ENCODE peak calls at places on chromosomes 3 and 15, in seven cellular contexts. N, Z, G, T, X, K and E are unnamed samples.

GRCh38 chr3:123758081-123758564 is 126.0 kb downstream of the MYLK start:
- DNase-seq in T (no peak), Z (no peak), G (no peak), X (no peak), N (no peak), K (no peak), E (no peak)

GRCh38 chr15:42273900-42274692 is 863 bp upstream of the TMEM87A start:
- DNase-seq in N (peak), K (peak), G (peak), T (peak), Z (peak), X (peak), E (peak)

GRCh38 chr3:41338276-41338675 is 139.0 kb downstream of the CTNNB1 start:
- DNase-seq in Z (no peak), K (no peak), T (no peak), X (no peak), G (no peak), N (no peak), E (no peak)

GRCh38 chr15:80331886-80332406 is 72.2 kb upstream of the ARNT2 start:
- DNase-seq in X (no peak), K (no peak), T (no peak), G (no peak), N (no peak), Z (no peak), E (no peak)

GRCh38 chr3:27591321-27591711 is 107.1 kb upstream of the SLC4A7 start:
- DNase-seq in T (no peak), N (no peak), Z (no peak), K (no peak), G (no peak), X (no peak), E (no peak)

GRCh38 chr3:69081583-69082262 is 1.6 kb upstream of the UBA3 start:
- DNase-seq in G (no peak), N (no peak), T (no peak), Z (no peak), K (no peak), X (no peak), E (no peak)

GRCh38 chr3:187616307-187616939 is 53.8 kb downstream of the SST start:
- DNase-seq in K (peak), G (peak), Z (no peak), N (peak), T (no peak), X (peak), E (peak)

GRCh38 chr3:80213076-80213475 is 445.3 kb upstream of the ROBO1 start:
- DNase-seq in G (no peak), N (no peak), K (no peak), X (no peak), T (no peak), Z (no peak), E (no peak)

GRCh38 chr15:68203956-68204355 is 1.2 kb downstream of the CALML4 start:
- DNase-seq in T (no peak), K (peak), Z (no peak), G (no peak), N (no peak), X (peak), E (no peak)

GRCh38 chr3:186097663-186098451 is 11.0 kb downstream of the ETV5 start:
- DNase-seq in T (no peak), X (peak), N (no peak), G (peak), K (peak), Z (peak), E (no peak)

GRCh38 chr3:131393868-131394267 is 12.3 kb downstream of the NUDT16 start:
- DNase-seq in Z (no peak), K (no peak), N (no peak), T (no peak), G (no peak), X (no peak), E (no peak)

GRCh38 chr3:10949197-10949596 is 43.4 kb upstream of the SLC6A1 start:
- DNase-seq in T (no peak), G (no peak), N (no peak), Z (no peak), K (no peak), X (no peak), E (no peak)

GRCh38 chr15:23416349-23417276 is 30.4 kb downstream of the GOLGA6L2 start:
- DNase-seq in T (no peak), X (no peak), Z (no peak), K (no peak), N (no peak), G (peak), E (no peak)

GRCh38 chr3:11567516-11568467 is 75.9 kb downstream of the VGLL4 start:
- DNase-seq in N (no peak), K (no peak), T (no peak), G (no peak), Z (no peak), X (peak), E (peak)

GRCh38 chr3:32593903-32594525 is 23.4 kb upstream of the DYNC1LI1 start:
- DNase-seq in X (no peak), G (no peak), Z (no peak), K (no peak), T (no peak), N (no peak), E (no peak)

GRCh38 chr3:141367038-141367730 is 1.1 kb upstream of the ZBTB38 start:
- DNase-seq in K (no peak), N (peak), Z (no peak), T (no peak), G (no peak), X (no peak), E (peak)

GRCh38 chr15:83305696-83306291 is 21.3 kb upstream of the BNC1 start:
- DNase-seq in T (no peak), K (no peak), N (no peak), G (no peak), X (no peak), Z (no peak), E (no peak)

GRCh38 chr15:39586387-39587171 is 5.7 kb downstream of the THBS1 start:
- DNase-seq in N (no peak), T (no peak), K (no peak), X (no peak), G (peak), Z (no peak), E (no peak)
- TF ChIP-seq POLR2A in N (no peak), T (no peak), K (no peak), X (no peak), G (no peak), Z (no peak), E (no peak)

GRCh38 chr15:88621789-88622604 is 857 bp downstream of the AEN start:
- DNase-seq in K (no peak), X (peak), N (no peak), Z (no peak), T (no peak), G (peak), E (no peak)

GRCh38 chr15:88623632-88624031 is 2.5 kb downstream of the AEN start:
- DNase-seq in K (no peak), G (no peak), T (no peak), N (no peak), X (no peak), Z (no peak), E (no peak)

GRCh38 chr15:88624156-88624970 is 3.2 kb downstream of the AEN start:
- DNase-seq in Z (no peak), G (no peak), X (no peak), N (no peak), T (no peak), K (no peak), E (no peak)

GRCh38 chr15:88622605-88622975 is 1.4 kb downstream of the AEN start:
- DNase-seq in G (no peak), X (no peak), K (no peak), N (no peak), T (no peak), Z (no peak), E (no peak)

DNA sequence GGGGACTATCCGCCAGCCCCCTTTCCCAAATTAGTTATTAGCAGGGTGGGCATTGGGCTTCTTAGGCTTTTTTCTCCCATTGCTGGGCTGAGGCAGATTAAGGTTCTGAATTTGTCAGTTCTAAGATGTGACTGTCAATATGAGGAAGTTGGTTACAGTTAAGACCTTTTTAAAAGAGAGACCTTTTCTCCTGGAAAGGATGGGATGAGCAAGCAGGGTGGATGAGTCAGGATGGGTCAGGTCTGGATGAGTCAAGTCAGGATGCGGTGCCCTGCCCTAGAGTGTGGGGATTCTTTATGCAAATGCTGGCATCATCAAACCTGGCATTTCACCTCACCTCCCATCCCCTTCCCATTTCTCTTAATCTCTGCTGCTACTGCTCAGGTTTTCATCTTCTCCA is 1.9 kb downstream of the AEN start:
- DNase-seq in Z (no peak), G (no peak), N (no peak), T (no peak), K (no peak), X (peak), E (peak)
- TF ChIP-seq POLR2A in Z (no peak), G (no peak), N (no peak), T (no peak), K (no peak), X (no peak), E (no peak)

DNA sequence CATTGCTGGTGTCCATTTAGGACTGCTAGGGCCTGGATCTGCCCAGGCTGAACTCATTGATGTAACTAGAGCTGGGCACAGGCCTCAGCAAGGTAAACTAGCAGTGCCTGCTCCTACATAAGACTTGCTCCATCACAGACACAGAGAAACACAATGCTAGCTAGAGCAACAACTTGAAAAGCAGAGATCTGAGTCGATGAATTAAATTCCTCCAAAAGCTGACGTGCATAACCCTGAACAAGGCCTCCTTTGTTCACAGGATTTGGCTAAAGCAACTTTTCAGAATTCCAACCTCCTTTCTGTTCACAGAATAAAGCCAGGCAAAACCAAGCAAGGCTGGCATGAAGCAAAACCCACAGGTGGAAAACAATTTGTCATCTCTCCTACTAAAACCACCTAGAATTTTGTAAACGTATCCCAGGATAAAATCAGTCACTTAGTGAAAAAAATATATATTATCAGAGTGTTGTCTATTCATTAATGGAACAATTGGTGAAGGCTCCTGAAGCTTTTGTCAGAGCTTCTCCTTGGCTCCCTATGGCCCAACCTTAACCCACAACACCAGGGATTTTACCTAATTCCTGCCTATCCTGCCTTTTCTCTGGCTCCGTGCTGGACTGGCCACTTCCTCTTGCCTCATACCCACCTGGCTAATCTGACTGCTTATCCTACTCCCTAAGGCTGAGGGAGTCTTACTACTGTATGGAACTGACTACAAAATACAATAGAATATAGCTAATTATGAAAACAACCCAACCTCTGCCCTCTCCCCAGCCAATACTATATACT is 39.9 kb downstream of the PLCH1 start:
- DNase-seq in Z (no peak), T (no peak), G (no peak), X (no peak), K (no peak), N (no peak), E (no peak)
- TF ChIP-seq POLR2A in Z (no peak), T (no peak), G (no peak), X (no peak), K (no peak), N (no peak), E (no peak)

DNA sequence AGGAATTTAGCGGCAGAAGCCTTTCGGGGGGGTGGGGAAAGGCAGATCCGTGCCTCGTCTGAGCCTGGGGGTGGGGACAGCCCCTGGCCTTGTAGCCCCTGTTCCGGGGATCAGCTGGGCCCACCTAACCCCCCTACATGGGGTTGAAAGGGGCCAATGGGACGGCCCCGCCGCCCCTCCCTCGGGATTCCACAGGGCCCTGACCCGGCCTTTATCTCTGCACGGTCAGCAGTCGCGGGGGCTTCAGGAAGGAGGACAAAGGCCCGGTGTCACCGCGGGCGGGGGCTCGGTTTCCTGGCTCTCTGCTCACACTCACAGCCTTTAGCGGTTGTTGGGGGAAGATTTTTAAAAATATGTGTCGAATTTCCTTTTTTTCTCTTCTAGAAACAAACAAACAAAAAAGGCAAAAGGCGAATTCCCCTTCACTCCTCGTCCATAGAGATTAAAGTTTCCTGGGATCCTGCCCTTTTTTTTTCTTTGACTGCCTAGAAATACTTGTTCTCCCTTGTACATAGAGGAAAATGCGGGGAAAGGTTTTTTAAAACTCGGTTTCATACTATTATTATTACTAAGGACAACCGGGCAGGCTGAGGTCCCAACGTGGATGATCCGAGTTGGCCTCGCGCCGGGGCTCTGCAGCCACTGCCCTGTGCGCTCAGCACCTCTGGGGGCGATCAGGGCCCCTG is 7.9 kb downstream of the FOXL2 start:
- DNase-seq in G (no peak), K (no peak), Z (no peak), X (no peak), N (peak), T (no peak), E (no peak)
- TF ChIP-seq POLR2A in G (no peak), K (no peak), Z (no peak), X (no peak), N (no peak), T (no peak), E (no peak)

DNA sequence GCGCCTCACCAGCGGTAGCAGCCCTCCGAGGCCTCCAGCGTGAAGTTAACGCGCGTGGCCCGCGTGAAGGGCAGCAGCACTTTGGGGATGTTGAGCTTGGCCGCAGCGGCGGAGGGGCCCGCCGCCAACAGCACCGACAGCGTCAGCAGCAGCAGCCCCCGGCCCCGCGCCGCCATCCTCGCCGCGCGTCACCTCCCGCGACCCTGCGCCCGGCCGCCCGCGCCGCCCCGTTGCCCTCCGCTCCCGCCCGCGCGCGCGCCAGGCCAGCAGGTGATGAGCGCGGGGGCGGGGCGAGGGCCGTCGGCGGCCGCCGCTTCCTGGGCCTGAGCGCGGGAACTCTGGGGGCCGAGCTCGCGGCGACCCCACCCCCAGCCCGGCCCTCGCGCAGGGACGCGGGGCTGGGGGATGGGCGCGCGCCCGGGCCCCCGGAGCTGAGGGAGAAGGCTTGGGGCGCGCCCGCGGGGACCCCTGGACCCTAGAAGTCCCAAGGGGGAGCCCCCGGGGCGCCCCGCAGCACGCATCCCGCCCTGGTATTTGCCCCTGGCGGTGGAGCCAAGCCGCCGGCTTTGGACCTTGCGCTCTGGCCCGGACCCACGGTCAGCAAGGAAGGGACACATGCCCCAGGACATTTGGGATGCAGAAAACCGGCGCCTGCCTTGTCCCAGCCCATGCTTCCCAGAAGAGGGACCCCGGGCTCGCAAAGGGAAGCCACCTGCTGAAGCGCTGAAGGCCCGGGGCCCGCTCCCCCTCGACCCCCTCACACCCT is at the start of gene NUP210:
- DNase-seq in Z (no peak), X (no peak), K (peak), N (no peak), G (peak), T (no peak), E (no peak)
- TF ChIP-seq POLR2A in Z (no peak), X (no peak), K (no peak), N (no peak), G (no peak), T (no peak), E (no peak)

GRCh38 chr3:129428382-129429079 is at the start of gene EFCAB12:
- DNase-seq in Z (peak), X (peak), N (peak), G (peak), K (peak), T (peak), E (peak)
- TF ChIP-seq POLR2A in Z (peak), X (peak), N (no peak), G (peak), K (no peak), T (no peak), E (no peak)